ENCODE peak calls at places on chromosomes 4 and X, in five cellular contexts. C is ascending aorta, U is IMR-90, I is fibroblast of lung, T is endothelial cell of umbilical vein. R is an unnamed sample.

GRCh38 chr4:134126161-134126560 is 75.4 kb downstream of the PABPC4L start:
- DNase-seq in C (no peak), U (no peak), I (no peak), T (no peak), R (no peak)

GRCh38 chr4:82423245-82424054 is 6.8 kb downstream of the HNRNPDL start:
- DNase-seq in C (no peak), U (peak; percentile 69), I (peak; percentile 60), T (no peak), R (no peak)

GRCh38 chr4:25863347-25863784 is 578 bp upstream of the SEL1L3 start:
- DNase-seq in C (no peak), U (no peak), I (no peak), T (no peak), R (no peak)

GRCh38 chr4:147354994-147355393 is 125.9 kb upstream of the EDNRA start:
- DNase-seq in C (no peak), U (peak; percentile 61), I (no peak), T (no peak), R (no peak)

GRCh38 chrX:134659761-134660160 is 1.5 kb upstream of the PLAC1 start:
- DNase-seq in C (no peak), U (peak; percentile 16), I (no peak), T (no peak), R (no peak)

GRCh38 chrX:38699116-38699515 is 102.1 kb upstream of the MID1IP1 start:
- DNase-seq in C (no peak), U (no peak), I (no peak), T (no peak), R (no peak)

GRCh38 chr4:150056569-150056968 is 21.7 kb upstream of the DCLK2 start:
- DNase-seq in C (no peak), U (peak; percentile 70), I (peak; percentile 22), T (no peak), R (no peak)

GRCh38 chr4:23323436-23323835 is 566.4 kb downstream of the PPARGC1A start:
- DNase-seq in C (no peak), U (no peak), I (no peak), T (no peak), R (no peak)

GRCh38 chrX:116417214-116417613 is 19.2 kb upstream of the SLC6A14 start:
- DNase-seq in C (no peak), U (no peak), I (no peak), T (no peak), R (no peak)

GRCh38 chr4:153535735-153536494 is 69.8 kb downstream of the TMEM131L start:
- DNase-seq in C (no peak), U (peak; percentile 22), I (no peak), T (peak; percentile 21), R (no peak)

GRCh38 chr4:93814722-93815121 is 13.8 kb upstream of the ATOH1 start:
- DNase-seq in C (no peak), U (no peak), I (no peak), T (no peak), R (no peak)

GRCh38 chr4:148881860-148882643 is 439.8 kb upstream of the NR3C2 start:
- DNase-seq in C (no peak), U (no peak), I (no peak), T (no peak), R (no peak)

GRCh38 chr4:189059996-189060570 is 880.6 kb upstream of the FRG1 start:
- DNase-seq in C (no peak), U (no peak), I (no peak), T (no peak), R (no peak)

GRCh38 chrX:1595711-1596060 is 4.3 kb downstream of the AKAP17A start:
- DNase-seq in C (no peak), U (no peak), I (no peak), T (no peak), R (no peak)

GRCh38 chr4:384311-385010 is 46.8 kb downstream of the ZNF141 start:
- DNase-seq in C (no peak), U (no peak), I (no peak), T (no peak), R (no peak)

GRCh38 chr4:337932-338758 is 531 bp downstream of the ZNF141 start:
- DNase-seq in C (no peak), U (peak; percentile 36), I (peak; percentile 53), T (no peak), R (peak; percentile 14)

GRCh38 chrX:39815621-39816020 is 282.1 kb downstream of the BCOR start:
- DNase-seq in C (no peak), U (peak; percentile 7), I (peak; percentile 24), T (no peak), R (no peak)
- H3K27ac ChIP-seq in C (no peak overlapping the region), U (no peak overlapping the region), I (no peak overlapping the region), T (no peak overlapping the region), R (no peak overlapping the region)

GRCh38 chr4:57095245-57095644 is 14.9 kb downstream of the IGFBP7 start:
- DNase-seq in C (no peak), U (no peak), I (no peak), T (no peak), R (no peak)

GRCh38 chr4:57094482-57095223 is 15.5 kb downstream of the IGFBP7 start:
- DNase-seq in C (no peak), U (peak; percentile 74), I (peak; percentile 90), T (no peak), R (peak; percentile 81)

GRCh38 chr4:57091657-57092162 is 18.5 kb downstream of the IGFBP7 start:
- DNase-seq in C (peak; percentile 11), U (no peak), I (no peak), T (no peak), R (no peak)

GRCh38 chr4:57095956-57096355 is 14.2 kb downstream of the IGFBP7 start:
- DNase-seq in C (no peak), U (no peak), I (peak; percentile 81), T (no peak), R (no peak)

DNA sequence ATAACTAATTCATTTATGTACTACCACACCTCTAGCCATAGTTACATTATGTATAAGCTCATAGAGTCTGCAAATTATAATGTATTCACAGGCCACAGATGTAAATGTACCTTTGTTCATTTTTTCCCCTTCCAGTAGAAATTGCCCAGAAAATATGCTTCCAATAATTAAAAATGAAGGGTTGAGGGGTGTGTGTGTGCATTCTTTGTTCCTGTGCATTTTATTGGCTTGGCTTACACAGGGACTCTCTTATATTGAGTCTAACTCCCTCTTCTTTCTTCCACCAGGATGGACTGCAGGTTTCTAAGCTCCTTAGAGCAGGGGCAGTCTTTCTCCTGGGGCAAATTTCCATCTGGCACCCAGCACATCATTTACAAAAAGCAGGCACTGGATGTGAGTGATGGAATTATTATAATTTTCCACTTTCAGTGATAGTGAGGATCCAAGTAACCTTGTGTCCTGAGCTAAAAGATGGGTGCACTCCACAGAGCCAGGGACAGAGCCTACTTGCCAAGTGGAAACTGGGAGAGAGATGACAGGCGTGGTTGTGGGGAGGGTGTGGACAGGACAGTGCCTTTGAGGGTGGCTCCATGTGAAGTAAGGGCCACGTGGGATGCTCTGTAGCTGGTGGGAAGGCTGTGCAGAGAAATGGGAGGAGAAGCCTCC is 16.2 kb downstream of the IGFBP7 start:
- DNase-seq in C (no peak), U (no peak), I (no peak), T (no peak), R (no peak)
- TF ChIP-seq CTCF in C (no peak), U (no peak), I (no peak), T (no peak), R (no peak)

GRCh38 chrX:152905081-152905420 is 7.2 kb downstream of the ZNF185 start:
- DNase-seq in C (no peak), U (no peak), I (no peak), T (no peak), R (no peak)

GRCh38 chrX:152904151-152905080 is 6.5 kb downstream of the ZNF185 start:
- DNase-seq in C (peak; percentile 75), U (peak; percentile 77), I (peak; percentile 70), T (peak; percentile 40), R (peak; percentile 51)

GRCh38 chrX:152908486-152908885 is 10.6 kb downstream of the ZNF185 start:
- DNase-seq in C (no peak), U (no peak), I (no peak), T (no peak), R (no peak)

GRCh38 chrX:152903589-152903988 is 5.7 kb downstream of the ZNF185 start:
- DNase-seq in C (no peak), U (no peak), I (no peak), T (no peak), R (no peak)

DNA sequence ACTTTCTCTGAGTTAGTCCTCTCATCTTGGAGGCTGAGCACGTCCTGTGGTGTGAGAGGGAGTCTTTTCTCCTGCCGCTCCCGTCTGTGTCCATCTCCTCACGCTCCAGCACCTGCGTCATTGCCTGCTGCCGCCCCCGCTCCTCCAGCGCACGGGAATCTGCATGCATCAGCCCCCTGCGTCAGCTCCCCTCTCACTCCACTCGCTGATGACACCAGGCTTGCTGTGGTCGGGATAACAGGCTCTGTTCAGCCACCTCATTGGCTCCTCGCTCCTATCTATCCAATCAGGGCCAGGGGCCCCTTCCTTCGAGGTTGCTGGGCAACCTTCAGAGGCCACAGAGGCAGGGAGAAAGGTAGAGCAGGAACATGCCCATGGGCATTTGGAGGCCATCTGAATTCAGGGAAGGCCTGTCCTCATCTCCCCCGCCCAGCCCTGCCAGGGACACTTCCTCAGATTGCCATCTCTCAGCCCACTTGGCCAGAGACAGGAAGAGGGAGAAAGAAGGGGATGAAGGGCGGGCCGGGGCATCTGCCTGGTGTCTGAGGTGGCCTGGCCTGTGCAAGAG is 9.3 kb downstream of the ZNF185 start:
- DNase-seq in C (no peak), U (peak; percentile 94), I (peak; percentile 93), T (no peak), R (peak; percentile 81)
- H3K4me3 ChIP-seq in C (no peak overlapping the region), U (peak overlapping the region; percentile 12), I (no peak overlapping the region), T (no peak overlapping the region), R (no peak overlapping the region)

DNA sequence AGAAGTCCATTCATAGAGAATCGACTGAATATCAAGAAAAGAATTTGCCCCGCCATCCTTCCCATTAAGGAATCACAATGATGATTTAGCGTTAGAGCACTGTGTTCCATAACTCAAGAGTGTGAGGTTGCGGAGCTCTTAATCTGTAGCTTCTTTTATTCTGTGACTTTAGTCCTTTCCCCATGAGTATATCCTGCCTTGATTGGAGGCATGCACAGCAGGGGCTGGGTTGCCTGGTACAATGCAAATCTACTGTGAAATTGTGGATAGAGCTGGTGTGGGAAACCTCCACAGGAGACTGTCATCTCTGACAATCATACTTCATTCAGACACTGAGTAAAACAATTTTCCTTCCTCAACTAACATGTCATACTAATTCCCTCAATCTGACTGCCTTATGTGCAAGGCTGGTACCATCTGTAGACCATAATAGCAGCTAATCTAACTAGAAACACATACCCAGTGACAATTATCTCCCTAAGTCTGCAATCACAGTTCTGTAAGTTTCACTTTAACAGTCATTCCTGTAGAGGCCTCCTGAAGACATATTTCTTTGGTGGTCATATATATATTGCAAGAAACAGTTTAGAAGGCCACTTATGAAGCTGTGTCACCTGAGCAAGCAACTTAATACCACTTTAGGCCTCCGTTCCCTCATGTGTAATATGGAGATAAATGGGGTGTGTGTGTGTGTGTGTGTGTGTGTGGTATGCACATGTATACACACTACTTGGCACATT is 355.2 kb upstream of the FAM241A start:
- DNase-seq in C (no peak), U (no peak), I (no peak), T (no peak), R (no peak)
- H3K27ac ChIP-seq in C (no peak overlapping the region), U (no peak overlapping the region), I (no peak overlapping the region), T (no peak overlapping the region), R (no peak overlapping the region)